ENCODE peak calls at places on chromosomes 12 and 14, in six cellular contexts. A, O, X, H, V and P are unnamed samples.

GRCh38 chr14:63200767-63201166 is 3.5 kb upstream of the RHOJ start:
- DNase-seq in A (no peak), O (peak), X (no peak), H (no peak), V (no peak), P (no peak)

GRCh38 chr14:96920023-96920422 is 122.8 kb downstream of the VRK1 start:
- DNase-seq in A (no peak), O (no peak), X (no peak), H (no peak), V (no peak), P (no peak)

GRCh38 chr14:97177635-97178034 is 380.5 kb downstream of the VRK1 start:
- DNase-seq in A (no peak), O (no peak), X (no peak), H (no peak), V (no peak), P (no peak)

GRCh38 chr14:71541973-71542730 is 390.1 kb upstream of the RGS6 start:
- DNase-seq in A (no peak), O (no peak), X (no peak), H (no peak), V (no peak), P (no peak)

GRCh38 chr12:1821805-1822204 is 1.4 kb downstream of the LRTM2 start:
- DNase-seq in A (no peak), O (no peak), X (no peak), H (no peak), V (no peak), P (no peak)

GRCh38 chr14:100153560-100153959 is 5.9 kb downstream of the DEGS2 start:
- DNase-seq in A (no peak), O (no peak), X (no peak), H (no peak), V (no peak), P (no peak)

GRCh38 chr14:22388669-22389625 is 200.1 kb downstream of the DAD1 start:
- DNase-seq in A (no peak), O (peak), X (peak), H (no peak), V (peak), P (no peak)

GRCh38 chr12:122064780-122065588 is 13.6 kb upstream of the MLXIP start:
- DNase-seq in A (peak), O (no peak), X (peak), H (no peak), V (peak), P (no peak)

GRCh38 chr14:67517083-67517482 is 16.0 kb upstream of the PLEKHH1 start:
- DNase-seq in A (peak), O (no peak), X (peak), H (no peak), V (peak), P (no peak)

GRCh38 chr14:65100905-65101541 is 1.3 kb downstream of the MAX start:
- DNase-seq in A (no peak), O (peak), X (peak), H (peak), V (no peak), P (no peak)

GRCh38 chr12:6426882-6427671 is 17.7 kb upstream of the CD27 start:
- DNase-seq in A (no peak), O (no peak), X (no peak), H (peak), V (no peak), P (peak)

GRCh38 chr14:103925316-103925715 is 2.9 kb upstream of the TDRD9 start:
- DNase-seq in A (no peak), O (no peak), X (no peak), H (no peak), V (no peak), P (no peak)

GRCh38 chr14:73526036-73526984 is 10.6 kb upstream of the ACOT1 start:
- DNase-seq in A (peak), O (peak), X (no peak), H (no peak), V (no peak), P (no peak)

GRCh38 chr12:133026996-133027395 is 10.3 kb upstream of the ZNF84 start:
- DNase-seq in A (no peak), O (peak), X (no peak), H (no peak), V (no peak), P (no peak)

GRCh38 chr12:69106482-69107118 is 132.8 kb upstream of the CPSF6 start:
- DNase-seq in A (no peak), O (no peak), X (no peak), H (no peak), V (no peak), P (no peak)

GRCh38 chr12:120625557-120626419 is 14.6 kb upstream of the CABP1 start:
- DNase-seq in A (no peak), O (no peak), X (no peak), H (no peak), V (no peak), P (no peak)

GRCh38 chr14:88831285-88831684 is 6.8 kb downstream of the TTC8 start:
- DNase-seq in A (no peak), O (peak), X (peak), H (no peak), V (no peak), P (no peak)

GRCh38 chr12:98644433-98644711 is 216 bp downstream of the IKBIP start:
- DNase-seq in A (no peak), O (peak), X (no peak), H (no peak), V (peak), P (peak)

GRCh38 chr12:128970110-128970509 is 116.8 kb downstream of the GLT1D1 start:
- DNase-seq in A (no peak), O (no peak), X (no peak), H (no peak), V (no peak), P (no peak)
- H3K4me3 ChIP-seq in A (no peak), O (no peak), X (no peak), H (no peak), V (no peak), P (no peak)

GRCh38 chr12:129776977-129777667 is 126.7 kb downstream of the TMEM132D start:
- DNase-seq in A (no peak), O (no peak), X (no peak), H (no peak), V (no peak), P (no peak)

GRCh38 chr12:129772463-129773169 is 131.2 kb downstream of the TMEM132D start:
- DNase-seq in A (no peak), O (no peak), X (peak), H (no peak), V (peak), P (no peak)

GRCh38 chr12:129773170-129773493 is 130.7 kb downstream of the TMEM132D start:
- DNase-seq in A (no peak), O (no peak), X (no peak), H (no peak), V (no peak), P (no peak)

GRCh38 chr12:129765719-129766118 is 138.1 kb downstream of the TMEM132D start:
- DNase-seq in A (no peak), O (no peak), X (no peak), H (no peak), V (no peak), P (no peak)

GRCh38 chr12:129771238-129771637 is 132.6 kb downstream of the TMEM132D start:
- DNase-seq in A (no peak), O (no peak), X (no peak), H (no peak), V (no peak), P (no peak)
- H3K4me3 ChIP-seq in A (no peak), O (no peak), X (no peak), H (no peak), V (no peak), P (no peak)

GRCh38 chr12:53217930-53218307 is 10.9 kb upstream of the ITGB7 start:
- DNase-seq in A (peak), O (peak), X (no peak), H (no peak), V (no peak), P (no peak)
- H3K4me3 ChIP-seq in A (peak), O (peak), X (peak), H (peak), V (no peak), P (no peak)

DNA sequence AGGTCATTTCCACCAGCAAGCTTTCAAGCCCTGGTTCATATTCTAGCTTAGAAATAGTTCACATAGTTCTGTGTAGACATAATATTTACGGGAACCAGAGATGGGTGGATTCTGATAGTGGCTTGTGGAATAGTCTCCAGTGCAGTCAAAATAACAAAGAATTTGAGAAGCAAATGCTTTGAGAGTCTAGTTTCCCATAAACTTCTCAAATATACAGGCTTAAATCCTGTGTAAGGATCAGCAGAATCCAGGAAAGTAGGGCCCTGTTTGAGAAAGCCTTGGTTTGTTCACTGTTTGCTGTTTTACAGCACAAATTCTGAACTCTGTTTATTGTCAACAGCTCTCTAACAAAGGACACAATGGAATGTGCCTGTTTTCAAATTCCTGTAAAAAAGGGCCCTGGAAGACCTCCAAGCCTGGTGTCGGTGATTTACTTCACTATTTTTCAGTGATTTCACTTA is 11.5 kb upstream of the FOS start:
- DNase-seq in A (no peak), O (no peak), X (peak), H (no peak), V (peak), P (no peak)
- H3K4me3 ChIP-seq in A (no peak), O (no peak), X (no peak), H (no peak), V (no peak), P (no peak)

DNA sequence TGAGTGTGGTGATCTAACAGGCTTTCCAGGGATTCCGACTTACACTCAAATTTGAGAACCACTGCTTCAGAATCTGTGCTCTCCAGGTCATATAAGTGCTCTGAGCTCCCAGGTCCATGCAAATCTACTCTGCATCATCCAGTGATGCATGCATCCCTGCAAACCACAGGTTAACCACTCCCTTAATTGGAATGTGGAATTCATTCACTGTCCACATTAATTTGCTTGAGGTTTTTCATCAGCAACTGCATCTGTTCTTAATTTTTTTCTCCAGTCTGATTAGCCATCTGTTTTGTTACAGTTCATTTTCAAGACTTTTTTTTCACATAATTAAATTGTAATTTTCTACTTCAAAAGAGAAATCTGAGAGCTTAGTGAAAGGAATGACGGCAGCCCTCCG is 43.4 kb upstream of the RIN3 start:
- DNase-seq in A (no peak), O (peak), X (no peak), H (no peak), V (no peak), P (no peak)
- H3K4me3 ChIP-seq in A (no peak), O (no peak), X (no peak), H (no peak), V (no peak), P (no peak)

GRCh38 chr12:14928946-14929345 is 9.4 kb downstream of the ERP27 start:
- DNase-seq in A (no peak), O (peak), X (peak), H (no peak), V (peak), P (no peak)
- H3K4me3 ChIP-seq in A (no peak), O (no peak), X (peak), H (no peak), V (no peak), P (no peak)

GRCh38 chr12:116317139-116317538 is 39.6 kb upstream of the MED13L start:
- DNase-seq in A (no peak), O (no peak), X (no peak), H (no peak), V (no peak), P (no peak)

GRCh38 chr12:116317986-116318737 is 40.7 kb upstream of the MED13L start:
- DNase-seq in A (peak), O (peak), X (no peak), H (no peak), V (no peak), P (no peak)

GRCh38 chr12:116319316-116319715 is 41.8 kb upstream of the MED13L start:
- DNase-seq in A (no peak), O (no peak), X (peak), H (no peak), V (no peak), P (no peak)

GRCh38 chr12:116319851-116320621 is 42.5 kb upstream of the MED13L start:
- DNase-seq in A (peak), O (peak), X (peak), H (no peak), V (peak), P (no peak)

GRCh38 chr12:116318738-116319050 is 41.2 kb upstream of the MED13L start:
- DNase-seq in A (peak), O (no peak), X (no peak), H (no peak), V (peak), P (no peak)
- H3K4me3 ChIP-seq in A (no peak), O (no peak), X (no peak), H (no peak), V (no peak), P (no peak)

DNA sequence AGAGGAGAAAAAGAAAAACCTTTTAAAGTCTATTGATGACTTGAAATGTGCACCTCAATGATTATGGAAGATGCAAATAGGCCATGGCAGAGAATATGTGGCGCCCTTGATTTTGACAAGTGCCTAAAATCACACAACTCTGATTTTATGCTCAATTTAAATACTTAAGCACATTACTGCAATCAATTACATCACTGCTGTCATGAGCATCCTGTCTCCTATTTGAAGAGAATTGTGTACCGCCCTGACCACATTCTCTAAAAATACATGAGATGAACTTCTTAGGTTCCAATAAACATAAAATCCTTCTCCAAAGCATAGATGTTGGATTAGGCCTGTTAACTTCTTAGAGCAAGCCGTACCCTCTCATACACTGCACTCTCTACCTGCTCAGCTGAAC is 1.6 kb downstream of the TXNDC16 start:
- DNase-seq in A (no peak), O (no peak), X (no peak), H (no peak), V (no peak), P (no peak)
- H3K4me3 ChIP-seq in A (no peak), O (no peak), X (no peak), H (peak), V (no peak), P (no peak)